ENCODE peak calls at places on chromosomes 12 and 14, in eight cellular contexts. I is small intestine, B is AG04450, Y is OCI-LY7, D is right atrium auricular region, O is suprapubic skin, G is coronary artery, P is uterus. K is an unnamed sample.

GRCh38 chr14:69770559-69770958 is 3.6 kb downstream of the SRSF5 start:
- DNase-seq in Y (no peak), G (no peak), O (no peak), I (no peak), D (no peak), B (no peak), P (no peak), K (no peak)

GRCh38 chr12:68798880-68799229 is 9.1 kb upstream of the MDM2 start:
- DNase-seq in P (no peak), I (no peak), D (no peak), Y (no peak), G (no peak), O (no peak), B (no peak), K (no peak)

GRCh38 chr12:100574262-100575074 is 984 bp downstream of the GAS2L3 start:
- DNase-seq in D (no peak), P (no peak), I (peak; percentile 17), B (no peak), G (no peak), O (peak; percentile 65), Y (no peak), K (no peak)

GRCh38 chr12:112855375-112855774 is 51.4 kb upstream of the OAS1 start:
- DNase-seq in O (no peak), D (no peak), Y (peak; percentile 15), P (no peak), B (no peak), I (peak; percentile 4), G (no peak), K (no peak)

GRCh38 chr12:42725839-42726238 is 136.3 kb upstream of the PRICKLE1 start:
- DNase-seq in Y (no peak), G (no peak), P (no peak), B (peak; percentile 87), I (no peak), D (no peak), O (no peak), K (no peak)

GRCh38 chr12:105823810-105824209 is 314.9 kb downstream of the NUAK1 start:
- DNase-seq in O (no peak), D (no peak), P (no peak), Y (no peak), B (no peak), G (no peak), I (no peak), K (no peak)

GRCh38 chr14:101406921-101407320 is 154.4 kb upstream of the DIO3 start:
- DNase-seq in B (no peak), G (no peak), P (no peak), Y (no peak), O (no peak), I (no peak), D (no peak), K (no peak)

GRCh38 chr14:97107070-97107469 is 309.9 kb downstream of the VRK1 start:
- DNase-seq in B (no peak), O (no peak), G (no peak), I (no peak), D (no peak), P (no peak), Y (no peak), K (no peak)

GRCh38 chr14:69044296-69044695 is 65.2 kb upstream of the ACTN1 start:
- DNase-seq in D (no peak), G (no peak), P (no peak), Y (no peak), B (no peak), O (no peak), I (no peak), K (no peak)

GRCh38 chr14:93954900-93955891 is 21.2 kb downstream of the ASB2 start:
- DNase-seq in O (no peak), B (no peak), Y (peak; percentile 79), G (no peak), P (no peak), D (no peak), I (peak; percentile 54), K (no peak)

GRCh38 chr12:56157201-56158028 is 744 bp upstream of the MYL6 start:
- DNase-seq in Y (peak; percentile 85), B (peak; percentile 64), I (peak; percentile 77), O (peak; percentile 91), G (peak; percentile 92), D (peak; percentile 84), P (peak; percentile 95), K (no peak)

GRCh38 chr12:47816646-47817271 is 2.9 kb downstream of the HDAC7 start:
- DNase-seq in P (peak; percentile 74), I (no peak), D (no peak), O (no peak), B (no peak), Y (no peak), G (no peak), K (no peak)

GRCh38 chr14:83463500-83464098 is 1929.9 kb upstream of the SEL1L start:
- DNase-seq in G (no peak), P (no peak), O (no peak), D (no peak), Y (peak; percentile 63), I (peak; percentile 31), B (peak; percentile 13), K (peak; percentile 52)

GRCh38 chr14:58994130-58994529 is 194.3 kb upstream of the DAAM1 start:
- DNase-seq in G (no peak), I (no peak), O (no peak), D (no peak), Y (no peak), B (no peak), P (no peak), K (no peak)

GRCh38 chr12:71038960-71039359 is 118.4 kb upstream of the PTPRR start:
- DNase-seq in G (no peak), P (no peak), Y (no peak), B (no peak), O (no peak), D (no peak), I (no peak), K (no peak)

GRCh38 chr14:103118663-103119404 is 4.4 kb upstream of the TNFAIP2 start:
- DNase-seq in P (no peak), O (peak; percentile 82), D (peak; percentile 84), B (no peak), G (no peak), I (no peak), Y (no peak), K (no peak)

DNA sequence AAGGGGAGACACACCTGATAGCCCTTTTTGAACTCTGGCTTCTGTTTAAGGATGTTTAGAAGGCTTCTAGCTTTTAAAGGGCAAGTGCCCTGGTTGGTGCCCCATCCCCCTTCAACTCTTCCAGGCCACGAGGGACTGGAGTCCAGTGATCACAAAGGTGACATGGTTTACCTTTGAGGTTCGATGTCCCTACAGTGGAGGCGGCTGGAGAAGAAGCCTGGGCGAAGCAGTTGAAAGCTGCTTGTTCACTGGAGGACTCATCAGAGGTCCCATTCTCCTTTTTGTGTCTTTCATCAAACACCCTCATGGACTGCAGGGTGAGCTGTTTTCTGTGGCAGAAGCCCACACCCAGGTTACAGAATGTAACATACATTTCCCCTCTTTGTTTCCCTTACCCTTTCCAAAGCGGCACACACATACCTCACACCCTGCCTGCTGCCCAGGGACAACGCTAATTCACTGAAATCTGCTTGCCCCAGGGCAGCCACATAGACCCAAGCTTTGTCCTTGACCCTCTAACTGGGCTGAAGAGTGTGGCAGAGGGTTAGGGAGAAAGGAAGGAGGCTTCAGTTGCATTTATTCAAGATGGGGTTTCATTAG is 7.7 kb downstream of the TBX3 start:
- DNase-seq in Y (no peak), O (no peak), D (no peak), I (no peak), G (no peak), B (no peak), P (no peak), K (no peak)
- H3K27ac ChIP-seq in Y (no peak overlapping the region), O (no peak overlapping the region), D (no peak overlapping the region), I (peak overlapping the region; percentile 51), G (no peak overlapping the region), B (peak overlapping the region; percentile 80), P (peak overlapping the region; percentile 97), K (no peak overlapping the region)

GRCh38 chr14:73613419-73613963 is 1.2 kb downstream of the ACOT6 start:
- DNase-seq in O (no peak), G (no peak), Y (no peak), D (no peak), B (no peak), P (no peak), I (no peak), K (no peak)
- H3K4me3 ChIP-seq in O (peak overlapping the region; percentile 67), G (peak overlapping the region; percentile 87), Y (no peak overlapping the region), D (no peak overlapping the region), B (no peak overlapping the region), P (peak overlapping the region; percentile 71), I (no peak overlapping the region), K (no peak overlapping the region)

DNA sequence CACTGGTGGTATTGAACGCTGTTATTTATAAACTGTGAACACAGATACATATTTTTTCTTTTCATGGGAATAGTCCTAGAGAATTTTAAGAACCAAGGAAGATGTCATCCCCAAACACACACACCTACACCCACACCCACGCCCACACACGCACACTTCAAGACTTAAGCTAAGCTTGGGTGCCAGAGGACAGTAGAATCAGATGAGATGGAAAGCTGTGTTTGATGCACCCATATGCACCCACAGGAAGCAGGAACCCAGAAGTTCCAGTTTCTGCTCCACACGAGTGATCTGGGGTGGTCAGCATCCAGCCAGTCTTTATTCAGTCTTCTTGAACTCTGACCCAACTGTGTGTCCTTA is 348.3 kb downstream of the KCNH5 start:
- DNase-seq in I (no peak), O (no peak), B (no peak), P (no peak), D (no peak), G (no peak), Y (no peak), K (no peak)
- H3K27ac ChIP-seq in I (no peak overlapping the region), O (no peak overlapping the region), B (no peak overlapping the region), P (no peak overlapping the region), D (no peak overlapping the region), G (no peak overlapping the region), Y (no peak overlapping the region), K (no peak overlapping the region)

GRCh38 chr12:121918679-121919038 is 267 bp downstream of the CFAP251 start:
- DNase-seq in D (no peak), O (no peak), Y (peak; percentile 63), G (no peak), I (no peak), B (no peak), P (no peak), K (no peak)
- H3K4me3 ChIP-seq in D (peak overlapping the region; percentile 38), O (peak overlapping the region; percentile 43), Y (peak overlapping the region; percentile 69), G (peak overlapping the region; percentile 76), I (peak overlapping the region; percentile 33), B (peak overlapping the region; percentile 1), P (no peak overlapping the region), K (peak overlapping the region; percentile 26)

GRCh38 chr14:31241450-31242114 is 34.0 kb upstream of the HECTD1 start:
- DNase-seq in D (no peak), B (no peak), P (no peak), G (no peak), Y (no peak), I (no peak), O (no peak), K (no peak)

GRCh38 chr14:31239673-31240072 is 32.1 kb upstream of the HECTD1 start:
- DNase-seq in O (no peak), D (no peak), Y (no peak), P (no peak), G (no peak), I (no peak), B (no peak), K (no peak)

GRCh38 chr14:31244626-31245025 is 37.0 kb upstream of the HECTD1 start:
- DNase-seq in B (no peak), D (no peak), O (no peak), P (no peak), Y (no peak), G (no peak), I (no peak), K (no peak)

DNA sequence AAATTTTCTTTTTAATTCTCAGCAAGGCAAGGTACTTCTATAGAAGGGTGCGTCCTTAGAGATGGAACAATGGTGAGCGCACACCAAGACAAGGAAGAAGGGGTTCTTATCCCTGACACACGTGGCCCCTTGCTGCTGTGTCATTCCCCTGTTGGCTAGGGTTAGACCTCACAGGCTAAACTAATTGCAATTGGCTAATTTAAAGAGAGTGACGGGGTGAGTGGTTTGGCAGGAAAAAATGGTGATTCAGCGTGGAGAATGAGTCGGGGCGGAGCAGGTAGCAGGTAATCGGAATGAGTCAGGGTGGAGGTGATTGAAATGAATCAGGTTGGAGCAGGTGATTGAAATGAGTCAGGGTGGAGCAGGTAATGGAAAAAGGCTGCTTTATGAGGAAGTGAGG is 36.3 kb upstream of the HECTD1 start:
- DNase-seq in P (no peak), O (no peak), D (peak; percentile 2), B (no peak), I (peak; percentile 91), G (no peak), Y (no peak), K (no peak)
- H3K27ac ChIP-seq in P (no peak overlapping the region), O (peak overlapping the region; percentile 76), D (no peak overlapping the region), B (no peak overlapping the region), I (peak overlapping the region; percentile 85), G (no peak overlapping the region), Y (no peak overlapping the region), K (no peak overlapping the region)

K was measured in iPS DF 6.9.